ENCODE peak calls at places on chromosomes 5 and 9, in ten cellular contexts. One of them, this sample, is unnamed.

GRCh38 chr5:150162142-150162513 is 4.5 kb upstream of the CDX1 start:
- DNase-seq in GM23248: no peak
- DNase-seq in colonic mucosa: peak
- DNase-seq in H1: no peak
- DNase-seq in kidney: no peak
- DNase-seq in SK-N-SH: no peak
- DNase-seq in adipocyte: no peak
- DNase-seq in mesendoderm: no peak
- DNase-seq in PC-3: no peak
- DNase-seq in trophoblast cell: no peak
- DNase-seq in this sample: no peak

GRCh38 chr5:65126670-65127069 is 355.1 kb downstream of the ADAMTS6 start:
- DNase-seq in GM23248: peak
- DNase-seq in colonic mucosa: no peak
- DNase-seq in H1: no peak
- DNase-seq in kidney: no peak
- DNase-seq in SK-N-SH: no peak
- DNase-seq in adipocyte: peak
- DNase-seq in mesendoderm: no peak
- DNase-seq in PC-3: no peak
- DNase-seq in trophoblast cell: no peak
- DNase-seq in this sample: no peak

GRCh38 chr5:141326088-141326854 is 4.0 kb upstream of the PCDHGA1 start:
- DNase-seq in GM23248: peak
- DNase-seq in colonic mucosa: peak
- DNase-seq in H1: no peak
- DNase-seq in kidney: no peak
- DNase-seq in SK-N-SH: peak
- DNase-seq in adipocyte: peak
- DNase-seq in mesendoderm: peak
- DNase-seq in PC-3: peak
- DNase-seq in trophoblast cell: peak
- DNase-seq in this sample: peak

GRCh38 chr5:143177263-143177994 is 226.1 kb downstream of the NR3C1 start:
- DNase-seq in GM23248: peak
- DNase-seq in colonic mucosa: no peak
- DNase-seq in H1: no peak
- DNase-seq in kidney: peak
- DNase-seq in SK-N-SH: no peak
- DNase-seq in adipocyte: peak
- DNase-seq in mesendoderm: no peak
- DNase-seq in PC-3: peak
- DNase-seq in trophoblast cell: no peak
- DNase-seq in this sample: no peak

GRCh38 chr5:122153230-122153629 is 23.9 kb downstream of the ZNF474 start:
- DNase-seq in GM23248: peak
- DNase-seq in colonic mucosa: no peak
- DNase-seq in H1: no peak
- DNase-seq in kidney: no peak
- DNase-seq in SK-N-SH: no peak
- DNase-seq in adipocyte: peak
- DNase-seq in mesendoderm: no peak
- DNase-seq in PC-3: peak
- DNase-seq in trophoblast cell: no peak
- DNase-seq in this sample: no peak

GRCh38 chr5:136467632-136468031 is 102.3 kb upstream of the TRPC7 start:
- DNase-seq in GM23248: no peak
- DNase-seq in colonic mucosa: no peak
- DNase-seq in H1: no peak
- DNase-seq in kidney: no peak
- DNase-seq in SK-N-SH: no peak
- DNase-seq in adipocyte: no peak
- DNase-seq in mesendoderm: no peak
- DNase-seq in PC-3: no peak
- DNase-seq in trophoblast cell: no peak
- DNase-seq in this sample: no peak

GRCh38 chr9:132026932-132027585 is 52.6 kb downstream of the MED27 start:
- DNase-seq in GM23248: peak
- DNase-seq in colonic mucosa: no peak
- DNase-seq in H1: peak
- DNase-seq in kidney: no peak
- DNase-seq in SK-N-SH: no peak
- DNase-seq in adipocyte: peak
- DNase-seq in mesendoderm: peak
- DNase-seq in PC-3: peak
- DNase-seq in trophoblast cell: peak
- DNase-seq in this sample: no peak

GRCh38 chr5:67038817-67039603 is 157.6 kb downstream of the CD180 start:
- DNase-seq in GM23248: peak
- DNase-seq in colonic mucosa: no peak
- DNase-seq in H1: no peak
- DNase-seq in kidney: no peak
- DNase-seq in SK-N-SH: no peak
- DNase-seq in adipocyte: peak
- DNase-seq in mesendoderm: peak
- DNase-seq in PC-3: peak
- DNase-seq in trophoblast cell: peak
- DNase-seq in this sample: no peak

GRCh38 chr5:97726106-97726505 is 543.1 kb upstream of the RIOK2 start:
- DNase-seq in GM23248: no peak
- DNase-seq in colonic mucosa: no peak
- DNase-seq in H1: no peak
- DNase-seq in kidney: no peak
- DNase-seq in SK-N-SH: no peak
- DNase-seq in adipocyte: no peak
- DNase-seq in mesendoderm: peak
- DNase-seq in PC-3: peak
- DNase-seq in trophoblast cell: no peak
- DNase-seq in this sample: no peak

GRCh38 chr5:9358961-9359686 is 186.8 kb downstream of the SEMA5A start:
- DNase-seq in GM23248: peak
- DNase-seq in colonic mucosa: no peak
- DNase-seq in H1: no peak
- DNase-seq in kidney: no peak
- DNase-seq in SK-N-SH: no peak
- DNase-seq in adipocyte: peak
- DNase-seq in mesendoderm: peak
- DNase-seq in PC-3: peak
- DNase-seq in trophoblast cell: peak
- DNase-seq in this sample: no peak

GRCh38 chr5:67612961-67613360 is 416.4 kb upstream of the CD180 start:
- DNase-seq in GM23248: no peak
- DNase-seq in colonic mucosa: no peak
- DNase-seq in H1: no peak
- DNase-seq in kidney: no peak
- DNase-seq in SK-N-SH: no peak
- DNase-seq in adipocyte: no peak
- DNase-seq in mesendoderm: no peak
- DNase-seq in PC-3: no peak
- DNase-seq in trophoblast cell: no peak
- DNase-seq in this sample: no peak

GRCh38 chr9:17414990-17415389 is 163.9 kb upstream of the SH3GL2 start:
- DNase-seq in GM23248: no peak
- DNase-seq in colonic mucosa: no peak
- DNase-seq in H1: no peak
- DNase-seq in kidney: no peak
- DNase-seq in SK-N-SH: no peak
- DNase-seq in adipocyte: no peak
- DNase-seq in mesendoderm: no peak
- DNase-seq in PC-3: no peak
- DNase-seq in trophoblast cell: no peak
- DNase-seq in this sample: no peak

GRCh38 chr9:4933177-4933576 is 51.9 kb upstream of the JAK2 start:
- DNase-seq in GM23248: peak
- DNase-seq in colonic mucosa: no peak
- DNase-seq in H1: no peak
- DNase-seq in kidney: no peak
- DNase-seq in SK-N-SH: no peak
- DNase-seq in adipocyte: no peak
- DNase-seq in mesendoderm: no peak
- DNase-seq in PC-3: peak
- DNase-seq in trophoblast cell: peak
- DNase-seq in this sample: no peak

GRCh38 chr5:123176224-123176937 is 87.3 kb downstream of the PRDM6 start:
- DNase-seq in GM23248: peak
- DNase-seq in colonic mucosa: no peak
- DNase-seq in H1: no peak
- DNase-seq in kidney: no peak
- DNase-seq in SK-N-SH: no peak
- DNase-seq in adipocyte: peak
- DNase-seq in mesendoderm: no peak
- DNase-seq in PC-3: no peak
- DNase-seq in trophoblast cell: peak
- DNase-seq in this sample: no peak

GRCh38 chr9:16453390-16453789 is 417.1 kb downstream of the BNC2 start:
- DNase-seq in GM23248: no peak
- DNase-seq in colonic mucosa: no peak
- DNase-seq in H1: no peak
- DNase-seq in kidney: no peak
- DNase-seq in SK-N-SH: no peak
- DNase-seq in adipocyte: no peak
- DNase-seq in mesendoderm: no peak
- DNase-seq in PC-3: no peak
- DNase-seq in trophoblast cell: no peak
- DNase-seq in this sample: no peak

GRCh38 chr5:41707853-41708603 is 162.2 kb downstream of the OXCT1 start:
- DNase-seq in GM23248: peak
- DNase-seq in colonic mucosa: no peak
- DNase-seq in H1: no peak
- DNase-seq in kidney: no peak
- DNase-seq in SK-N-SH: peak
- DNase-seq in adipocyte: peak
- DNase-seq in mesendoderm: peak
- DNase-seq in PC-3: peak
- DNase-seq in trophoblast cell: peak
- DNase-seq in this sample: peak

GRCh38 chr9:75148551-75148950 is 60.2 kb downstream of the OSTF1 start:
- DNase-seq in GM23248: peak
- DNase-seq in colonic mucosa: no peak
- DNase-seq in H1: no peak
- DNase-seq in kidney: no peak
- DNase-seq in SK-N-SH: no peak
- DNase-seq in adipocyte: peak
- DNase-seq in mesendoderm: no peak
- DNase-seq in PC-3: peak
- DNase-seq in trophoblast cell: no peak
- DNase-seq in this sample: no peak
- H3K9ac ChIP-seq in GM23248: peak
- H3K9ac ChIP-seq in colonic mucosa: no peak
- H3K9ac ChIP-seq in H1: no peak
- H3K9ac ChIP-seq in kidney: no peak
- H3K9ac ChIP-seq in SK-N-SH: no peak
- H3K9ac ChIP-seq in adipocyte: no peak
- H3K9ac ChIP-seq in mesendoderm: no peak
- H3K9ac ChIP-seq in PC-3: no peak
- H3K9ac ChIP-seq in trophoblast cell: no peak
- H3K9ac ChIP-seq in this sample: no peak

DNA sequence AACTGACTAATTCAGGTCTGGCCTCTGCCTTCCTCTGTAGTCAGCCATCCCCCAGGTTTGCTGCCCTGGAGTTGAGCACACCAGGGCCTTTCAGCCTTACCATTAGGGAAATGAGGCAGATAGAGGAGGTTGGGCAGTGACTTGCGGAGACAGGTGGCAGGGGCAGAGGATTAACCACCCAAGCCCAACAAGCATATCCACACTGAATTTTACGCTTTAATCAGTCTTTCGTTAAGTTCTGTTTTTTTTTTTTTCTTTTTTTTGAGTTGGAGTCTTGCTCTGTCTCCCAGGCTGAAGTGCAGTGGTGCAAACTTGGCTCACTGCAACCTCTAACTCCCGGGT is 80.0 kb upstream of the TNFAIP8 start:
- DNase-seq in GM23248: no peak
- DNase-seq in colonic mucosa: no peak
- DNase-seq in H1: no peak
- DNase-seq in kidney: no peak
- DNase-seq in SK-N-SH: no peak
- DNase-seq in adipocyte: no peak
- DNase-seq in mesendoderm: no peak
- DNase-seq in PC-3: no peak
- DNase-seq in trophoblast cell: no peak
- DNase-seq in this sample: no peak
- H3K9ac ChIP-seq in GM23248: no peak
- H3K9ac ChIP-seq in colonic mucosa: no peak
- H3K9ac ChIP-seq in H1: no peak
- H3K9ac ChIP-seq in kidney: no peak
- H3K9ac ChIP-seq in SK-N-SH: no peak
- H3K9ac ChIP-seq in adipocyte: no peak
- H3K9ac ChIP-seq in mesendoderm: no peak
- H3K9ac ChIP-seq in PC-3: peak
- H3K9ac ChIP-seq in trophoblast cell: no peak
- H3K9ac ChIP-seq in this sample: no peak

GRCh38 chr9:133707065-133707760 is 30.9 kb downstream of the SARDH start:
- DNase-seq in GM23248: peak
- DNase-seq in colonic mucosa: no peak
- DNase-seq in H1: no peak
- DNase-seq in kidney: peak
- DNase-seq in SK-N-SH: no peak
- DNase-seq in adipocyte: peak
- DNase-seq in mesendoderm: no peak
- DNase-seq in PC-3: no peak
- DNase-seq in trophoblast cell: no peak
- DNase-seq in this sample: peak
- H3K9ac ChIP-seq in GM23248: no peak
- H3K9ac ChIP-seq in colonic mucosa: no peak
- H3K9ac ChIP-seq in H1: no peak
- H3K9ac ChIP-seq in kidney: no peak
- H3K9ac ChIP-seq in SK-N-SH: no peak
- H3K9ac ChIP-seq in adipocyte: peak
- H3K9ac ChIP-seq in mesendoderm: no peak
- H3K9ac ChIP-seq in PC-3: no peak
- H3K9ac ChIP-seq in trophoblast cell: no peak
- H3K9ac ChIP-seq in this sample: no peak

GRCh38 chr5:139788294-139788875 is 7.2 kb upstream of the PSD2 start:
- DNase-seq in GM23248: peak
- DNase-seq in colonic mucosa: no peak
- DNase-seq in H1: no peak
- DNase-seq in kidney: no peak
- DNase-seq in SK-N-SH: no peak
- DNase-seq in adipocyte: no peak
- DNase-seq in mesendoderm: no peak
- DNase-seq in PC-3: no peak
- DNase-seq in trophoblast cell: no peak
- DNase-seq in this sample: peak
- H3K9ac ChIP-seq in GM23248: peak
- H3K9ac ChIP-seq in colonic mucosa: no peak
- H3K9ac ChIP-seq in H1: no peak
- H3K9ac ChIP-seq in kidney: no peak
- H3K9ac ChIP-seq in SK-N-SH: no peak
- H3K9ac ChIP-seq in adipocyte: peak
- H3K9ac ChIP-seq in mesendoderm: peak
- H3K9ac ChIP-seq in PC-3: no peak
- H3K9ac ChIP-seq in trophoblast cell: no peak
- H3K9ac ChIP-seq in this sample: no peak

This sample was measured in endodermal cell.